ENCODE peak calls at places on chromosomes 12 and 14, in six cellular contexts. X, Q, Z, M, O and I are unnamed samples.

GRCh38 chr14:54643696-54644176 is 76.8 kb downstream of the SAMD4A start:
- DNase-seq in X (no peak), Q (no peak), Z (no peak), M (no peak), O (no peak), I (no peak)

GRCh38 chr14:95533391-95533821 is 1.4 kb upstream of the GLRX5 start:
- DNase-seq in X (no peak), Q (no peak), Z (no peak), M (no peak), O (no peak), I (no peak)

GRCh38 chr12:82413994-82414393 is 55.7 kb downstream of the METTL25 start:
- DNase-seq in X (no peak), Q (no peak), Z (no peak), M (no peak), O (no peak), I (no peak)

GRCh38 chr12:90921536-90921935 is 33.4 kb downstream of the CCER1 start:
- DNase-seq in X (no peak), Q (no peak), Z (no peak), M (no peak), O (no peak), I (no peak)

GRCh38 chr14:76784881-76785280 is 23.6 kb downstream of the VASH1 start:
- DNase-seq in X (no peak), Q (peak), Z (peak), M (peak), O (peak), I (peak)

GRCh38 chr12:118237053-118237665 is 101.2 kb downstream of the PEBP1 start:
- DNase-seq in X (no peak), Q (no peak), Z (no peak), M (peak), O (no peak), I (no peak)

GRCh38 chr12:21065845-21066244 is 65.1 kb upstream of the SLCO1B1 start:
- DNase-seq in X (no peak), Q (no peak), Z (no peak), M (peak), O (no peak), I (no peak)

GRCh38 chr12:124369055-124369900 is 74.4 kb downstream of the RFLNA start:
- DNase-seq in X (peak), Q (no peak), Z (peak), M (no peak), O (peak), I (no peak)

GRCh38 chr12:111193977-111194702 is 174.8 kb downstream of the PHETA1 start:
- DNase-seq in X (no peak), Q (no peak), Z (no peak), M (no peak), O (no peak), I (no peak)

GRCh38 chr12:111195316-111195715 is 173.6 kb downstream of the PHETA1 start:
- DNase-seq in X (no peak), Q (no peak), Z (no peak), M (no peak), O (no peak), I (no peak)

GRCh38 chr12:111194703-111195051 is 174.2 kb downstream of the PHETA1 start:
- DNase-seq in X (no peak), Q (no peak), Z (no peak), M (no peak), O (no peak), I (no peak)

GRCh38 chr12:111196532-111196931 is 172.4 kb downstream of the PHETA1 start:
- DNase-seq in X (no peak), Q (no peak), Z (no peak), M (no peak), O (no peak), I (no peak)

DNA sequence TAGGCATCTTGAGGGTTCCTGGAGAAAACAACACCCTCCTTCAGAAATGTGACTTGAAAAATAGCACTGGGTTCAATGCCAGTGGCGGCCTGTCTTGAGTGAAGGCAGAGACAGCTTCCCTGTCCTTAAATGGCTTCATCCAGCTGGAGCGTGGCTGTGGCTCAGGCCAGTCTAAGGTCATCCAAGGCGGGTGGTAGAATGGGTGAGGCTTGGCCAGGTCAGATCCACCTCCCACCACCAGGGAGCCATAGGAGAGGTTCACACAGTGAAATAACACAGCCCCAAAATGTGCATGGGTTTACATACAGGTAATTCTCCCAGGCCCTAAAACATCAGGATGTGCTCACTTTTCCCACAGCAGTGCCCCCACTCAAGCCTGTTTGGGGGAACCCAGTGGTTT is 171.3 kb downstream of the PHETA1 start:
- DNase-seq in X (no peak), Q (peak), Z (no peak), M (no peak), O (no peak), I (no peak)
- TF ChIP-seq CTCF in X (no peak), Q (no peak), Z (no peak), M (no peak), O (no peak), I (no peak)

GRCh38 chr12:54689984-54690383 is 41.8 kb upstream of the DCD start:
- DNase-seq in X (no peak), Q (no peak), Z (no peak), M (no peak), O (no peak), I (no peak)
- TF ChIP-seq CTCF in X (no peak), Q (no peak), Z (no peak), M (peak), O (no peak), I (no peak)

GRCh38 chr14:92601757-92602417 is 88.3 kb downstream of the RIN3 start:
- DNase-seq in X (no peak), Q (no peak), Z (no peak), M (no peak), O (no peak), I (no peak)

GRCh38 chr14:92598549-92598905 is 84.9 kb downstream of the RIN3 start:
- DNase-seq in X (no peak), Q (no peak), Z (no peak), M (no peak), O (no peak), I (no peak)

GRCh38 chr14:92601131-92601710 is 87.6 kb downstream of the RIN3 start:
- DNase-seq in X (no peak), Q (no peak), Z (no peak), M (no peak), O (no peak), I (no peak)

GRCh38 chr14:92599786-92600185 is 86.2 kb downstream of the RIN3 start:
- DNase-seq in X (no peak), Q (no peak), Z (no peak), M (no peak), O (no peak), I (no peak)

DNA sequence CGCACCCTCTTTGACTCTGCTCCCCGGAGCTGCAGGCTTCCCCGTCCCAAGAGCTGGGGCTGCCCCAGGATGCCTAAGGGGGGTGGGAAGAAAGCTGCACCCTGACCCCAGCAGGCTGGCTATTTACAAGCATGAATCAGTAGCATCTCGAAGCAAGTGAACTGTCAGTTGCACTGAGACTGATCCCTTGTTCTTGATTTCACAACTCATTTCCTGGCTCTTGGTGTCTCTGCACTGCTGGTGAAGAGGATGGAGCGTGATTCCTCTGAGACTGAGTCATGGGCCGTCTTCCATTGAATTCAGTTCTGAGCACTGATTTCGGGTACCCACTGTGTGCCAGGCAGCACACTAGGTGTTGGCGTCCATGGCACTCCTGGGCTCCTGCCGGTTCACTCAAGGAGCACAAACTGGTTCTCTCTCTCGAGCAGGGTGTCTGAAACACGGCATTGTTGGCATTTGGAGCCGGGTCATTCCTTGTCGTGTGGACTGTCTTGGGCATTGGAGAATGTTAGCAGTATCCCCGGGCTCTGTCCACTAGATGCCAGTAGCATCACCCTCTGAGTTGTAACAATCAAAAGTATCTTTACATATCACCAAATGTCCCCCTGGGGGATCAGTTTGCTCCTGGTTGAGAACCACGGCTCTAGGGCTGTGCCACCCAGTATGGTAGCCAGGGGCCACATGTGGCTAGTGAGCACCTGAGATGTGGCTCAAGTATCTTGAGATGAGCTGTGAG is 86.9 kb downstream of the RIN3 start:
- DNase-seq in X (no peak), Q (peak), Z (no peak), M (no peak), O (no peak), I (no peak)
- TF ChIP-seq CTCF in X (no peak), Q (peak), Z (no peak), M (no peak), O (no peak), I (no peak)

DNA sequence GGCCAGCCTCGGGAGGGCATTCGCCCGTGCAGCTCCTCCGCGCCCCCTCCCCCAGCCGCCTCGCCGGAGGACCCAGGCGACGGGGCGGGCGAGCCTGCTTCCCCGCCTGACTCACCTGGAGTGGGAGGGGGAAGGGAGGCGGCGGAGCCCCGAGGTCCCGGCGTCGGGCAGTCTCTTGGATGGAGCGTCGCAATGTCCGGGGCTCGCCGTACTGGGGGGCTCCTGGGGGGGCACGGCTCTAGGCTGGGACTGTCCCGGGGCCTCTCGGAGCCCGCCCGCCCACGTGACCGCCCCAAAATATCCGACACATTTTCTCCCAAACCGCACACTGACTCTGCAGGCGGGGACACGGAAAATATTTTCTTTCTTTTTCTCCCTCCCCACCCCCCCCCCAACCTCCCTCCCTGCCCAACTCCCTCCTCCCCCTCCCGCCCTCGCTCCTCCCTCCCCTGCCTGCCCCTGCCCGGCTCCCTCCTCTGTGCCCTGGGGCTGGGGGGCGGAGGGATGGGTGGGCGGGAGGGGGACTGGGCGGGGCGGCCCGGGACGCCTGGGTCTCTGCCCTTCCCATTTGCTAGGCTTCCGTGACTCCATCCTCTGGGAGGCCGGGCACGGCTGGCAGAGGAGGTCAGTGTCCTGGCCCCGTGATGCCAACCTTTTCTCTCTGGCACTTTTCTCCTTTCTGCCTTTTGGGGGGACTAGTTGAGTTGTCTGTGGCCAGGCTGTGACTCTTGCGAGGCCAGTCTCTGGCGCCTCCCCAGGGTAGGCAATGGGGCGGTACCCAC is at the start of gene RARG:
- DNase-seq in X (no peak), Q (peak), Z (peak), M (peak), O (peak), I (no peak)
- TF ChIP-seq CTCF in X (no peak), Q (no peak), Z (no peak), M (no peak), O (no peak), I (no peak)

DNA sequence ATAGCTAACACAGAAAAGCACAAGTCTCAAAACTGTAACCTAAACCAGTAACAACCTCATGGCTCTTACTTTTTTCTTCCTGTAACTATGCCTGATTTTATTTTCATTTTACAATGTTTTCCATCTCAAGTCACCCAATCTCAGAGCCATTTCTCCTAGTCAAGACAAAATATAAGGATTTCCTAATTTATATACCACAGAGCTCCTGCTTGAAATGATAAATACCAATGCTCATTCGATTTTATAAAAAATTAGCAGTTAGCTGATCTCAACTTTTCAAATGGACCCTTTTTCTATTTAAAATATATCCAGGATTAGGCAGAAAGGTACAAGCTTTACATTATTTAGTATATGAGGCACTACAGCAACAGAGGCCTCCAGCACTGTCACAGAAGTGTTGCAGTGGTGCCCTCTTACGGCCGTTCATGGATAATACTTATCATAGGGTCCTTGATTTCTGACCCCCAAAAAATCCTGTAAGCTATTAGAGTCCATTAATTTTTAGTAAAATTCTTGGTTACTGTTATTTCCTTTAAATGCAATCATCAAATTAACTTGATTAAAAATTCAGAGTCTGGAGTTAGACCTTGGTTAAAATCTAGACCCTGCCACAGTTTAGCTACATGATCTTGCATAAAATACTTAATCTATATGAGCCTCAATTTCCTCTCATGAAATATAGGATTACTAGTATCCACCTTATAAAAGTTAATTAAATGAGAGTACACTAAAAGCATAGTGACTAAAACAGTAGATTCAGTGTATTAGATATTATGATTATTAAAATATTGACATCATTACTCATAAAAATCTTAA is 68.3 kb downstream of the SEC23A start:
- DNase-seq in X (no peak), Q (peak), Z (no peak), M (no peak), O (no peak), I (no peak)
- TF ChIP-seq CTCF in X (no peak), Q (peak), Z (no peak), M (no peak), O (peak), I (no peak)

GRCh38 chr12:51000245-51000644 is 25.9 kb downstream of the SLC11A2 start:
- DNase-seq in X (no peak), Q (no peak), Z (no peak), M (no peak), O (no peak), I (no peak)

GRCh38 chr12:51008329-51008728 is 17.9 kb downstream of the SLC11A2 start:
- DNase-seq in X (no peak), Q (no peak), Z (no peak), M (no peak), O (no peak), I (peak)

GRCh38 chr12:51005671-51006070 is 20.5 kb downstream of the SLC11A2 start:
- DNase-seq in X (no peak), Q (no peak), Z (no peak), M (no peak), O (no peak), I (no peak)

GRCh38 chr12:51001799-51002198 is 24.4 kb downstream of the SLC11A2 start:
- DNase-seq in X (no peak), Q (no peak), Z (no peak), M (no peak), O (no peak), I (no peak)

GRCh38 chr12:51004504-51004903 is 21.7 kb downstream of the SLC11A2 start:
- DNase-seq in X (no peak), Q (no peak), Z (no peak), M (no peak), O (no peak), I (no peak)
- TF ChIP-seq CTCF in X (no peak), Q (no peak), Z (no peak), M (no peak), O (no peak), I (no peak)

GRCh38 chr12:102419094-102419764 is 61.1 kb downstream of the IGF1 start:
- DNase-seq in X (no peak), Q (no peak), Z (no peak), M (no peak), O (no peak), I (no peak)
- TF ChIP-seq CTCF in X (no peak), Q (no peak), Z (no peak), M (no peak), O (no peak), I (no peak)